ENCODE peak calls at places on chromosome X, in five cellular contexts. N, A, R, T and I are unnamed samples.

GRCh38 chrX:10360121-10360520 is 203.3 kb downstream of the CLCN4 start:
- DNase-seq in T (no peak), N (peak), A (no peak), R (no peak), I (peak)

GRCh38 chrX:20140410-20140809 is 1.2 kb downstream of the EIF1AX start:
- DNase-seq in A (no peak), N (no peak), R (no peak), T (no peak), I (peak)

GRCh38 chrX:130018143-130018542 is 35.7 kb downstream of the BCORL1 start:
- DNase-seq in T (no peak), A (no peak), N (no peak), R (no peak), I (no peak)

GRCh38 chrX:73668779-73669178 is 105.8 kb downstream of the CHIC1 start:
- DNase-seq in A (no peak), T (no peak), R (no peak), N (no peak), I (no peak)

GRCh38 chrX:154015581-154016264 is 4.0 kb downstream of the IRAK1 start:
- DNase-seq in N (no peak), T (no peak), A (no peak), R (no peak), I (peak)

GRCh38 chrX:150766351-150767044 is 73.3 kb downstream of the MTMR1 start:
- DNase-seq in A (no peak), R (no peak), T (no peak), N (no peak), I (peak)

GRCh38 chrX:134026732-134027311 is 41.4 kb upstream of the GPC3 start:
- DNase-seq in R (no peak), N (no peak), T (peak), A (peak), I (peak)

GRCh38 chrX:103309860-103310591 is 764 bp downstream of the BEX2 start:
- DNase-seq in T (no peak), N (peak), R (no peak), A (no peak), I (no peak)

GRCh38 chrX:20378291-20378920 is 111.7 kb upstream of the RPS6KA3 start:
- DNase-seq in R (peak), T (no peak), A (no peak), N (no peak), I (peak)